ENCODE peak calls at places on chromosomes 1 and 21, in six cellular contexts. F is OCI-LY7, T is hepatocyte, P is MM.1S, W is neural progenitor cell, J is HCT116. V is an unnamed sample.

GRCh38 chr1:63480057-63480456 is 43.0 kb downstream of the ITGB3BP start:
- DNase-seq in F (no peak), T (no peak), P (no peak), W (no peak), J (no peak), V (no peak)

GRCh38 chr1:41672641-41673313 is 188.3 kb upstream of the EDN2 start:
- DNase-seq in F (no peak), T (no peak), P (no peak), W (no peak), J (no peak), V (no peak)

GRCh38 chr1:115314765-115315164 is 23.3 kb downstream of the NGF start:
- DNase-seq in F (no peak), T (peak), P (no peak), W (no peak), J (no peak), V (peak)

GRCh38 chr1:205678286-205679111 is 1.8 kb downstream of the SLC45A3 start:
- DNase-seq in F (no peak), T (peak), P (no peak), W (no peak), J (no peak), V (no peak)

GRCh38 chr1:91736999-91737615 is 148.8 kb downstream of the TGFBR3 start:
- DNase-seq in F (no peak), T (peak), P (no peak), W (peak), J (peak), V (peak)

GRCh38 chr1:239696317-239696716 is 309.9 kb downstream of the CHRM3 start:
- DNase-seq in F (no peak), T (no peak), P (no peak), W (no peak), J (no peak), V (no peak)

GRCh38 chr21:45982256-45982757 is 737 bp downstream of the COL6A1 start:
- DNase-seq in F (no peak), T (peak), P (no peak), W (peak), J (no peak), V (no peak)

GRCh38 chr1:160797861-160798273 is 1.9 kb downstream of the LY9 start:
- DNase-seq in F (peak), T (no peak), P (peak), W (no peak), J (no peak), V (no peak)

GRCh38 chr1:223730471-223730870 is 18.1 kb downstream of the CAPN2 start:
- DNase-seq in F (no peak), T (no peak), P (no peak), W (no peak), J (no peak), V (peak)

GRCh38 chr1:239914827-239915231 is 176.9 kb upstream of the FMN2 start:
- DNase-seq in F (no peak), T (no peak), P (peak), W (no peak), J (no peak), V (peak)

GRCh38 chr21:41570791-41571355 is 62.9 kb upstream of the TMPRSS2 start:
- DNase-seq in F (peak), T (no peak), P (peak), W (no peak), J (no peak), V (no peak)

GRCh38 chr1:190067592-190067991 is 410.1 kb downstream of the BRINP3 start:
- DNase-seq in F (no peak), T (peak), P (no peak), W (no peak), J (no peak), V (no peak)

GRCh38 chr1:110606784-110607662 is 865 bp upstream of the KCNA2 start:
- DNase-seq in F (no peak), T (peak), P (no peak), W (peak), J (no peak), V (peak)

GRCh38 chr1:183101081-183101480 is 77.9 kb downstream of the LAMC1 start:
- DNase-seq in F (no peak), T (peak), P (no peak), W (no peak), J (no peak), V (no peak)

GRCh38 chr1:161069731-161070270 is at the start of gene ARHGAP30:
- DNase-seq in F (peak), T (no peak), P (peak), W (no peak), J (no peak), V (peak)

GRCh38 chr21:39097335-39097861 is 85.9 kb downstream of the PSMG1 start:
- DNase-seq in F (no peak), T (no peak), P (no peak), W (no peak), J (no peak), V (no peak)

GRCh38 chr1:47761974-47762373 is 235.2 kb downstream of the TRABD2B start:
- DNase-seq in F (no peak), T (no peak), P (no peak), W (no peak), J (no peak), V (no peak)

GRCh38 chr1:13965770-13966398 is 265.9 kb downstream of the PRDM2 start:
- DNase-seq in F (peak), T (peak), P (peak), W (peak), J (peak), V (peak)

GRCh38 chr1:31905093-31905509 is 33.1 kb downstream of the PTP4A2 start:
- DNase-seq in F (no peak), T (no peak), P (no peak), W (no peak), J (no peak), V (no peak)

GRCh38 chr1:27522860-27523665 is 33.1 kb upstream of the WASF2 start:
- DNase-seq in F (peak), T (peak), P (no peak), W (peak), J (no peak), V (peak)

GRCh38 chr1:25623007-25623406 is 6.4 kb downstream of the MAN1C1 start:
- DNase-seq in F (no peak), T (no peak), P (no peak), W (no peak), J (no peak), V (no peak)

GRCh38 chr21:26969971-26970725 is 3.3 kb upstream of the ADAMTS5 start:
- DNase-seq in F (no peak), T (no peak), P (no peak), W (no peak), J (no peak), V (no peak)

GRCh38 chr1:160407819-160408801 is 7.7 kb downstream of the VANGL2 start:
- DNase-seq in F (no peak), T (no peak), P (no peak), W (no peak), J (peak), V (no peak)

GRCh38 chr1:19397217-19397945 is 85.3 kb downstream of the SLC66A1 start:
- DNase-seq in F (no peak), T (no peak), P (no peak), W (no peak), J (no peak), V (no peak)

GRCh38 chr1:53584446-53585102 is 125.4 kb downstream of the DMRTB1 start:
- DNase-seq in F (peak), T (no peak), P (no peak), W (no peak), J (no peak), V (no peak)

GRCh38 chr1:170730443-170730842 is 66.5 kb downstream of the PRRX1 start:
- DNase-seq in F (no peak), T (no peak), P (no peak), W (no peak), J (no peak), V (no peak)

GRCh38 chr1:86938450-86938849 is 24.0 kb downstream of the HS2ST1 start:
- DNase-seq in F (no peak), T (no peak), P (no peak), W (no peak), J (no peak), V (no peak)

GRCh38 chr1:53642215-53642555 is 96.8 kb downstream of the GLIS1 start:
- DNase-seq in F (no peak), T (no peak), P (no peak), W (no peak), J (no peak), V (no peak)

GRCh38 chr1:197001828-197002227 is 24.5 kb downstream of the CFHR5 start:
- DNase-seq in F (no peak), T (no peak), P (no peak), W (no peak), J (no peak), V (no peak)

GRCh38 chr1:115452600-115453329 is 114.7 kb upstream of the NGF start:
- DNase-seq in F (no peak), T (no peak), P (no peak), W (no peak), J (no peak), V (no peak)

GRCh38 chr1:31828926-31829690 is 13.3 kb upstream of the SPOCD1 start:
- DNase-seq in F (peak), T (no peak), P (no peak), W (no peak), J (no peak), V (no peak)

GRCh38 chr21:43290529-43291346 is 121.9 kb downstream of the CRYAA start:
- DNase-seq in F (peak), T (no peak), P (peak), W (peak), J (no peak), V (no peak)

GRCh38 chr1:183272390-183272801 is 86.3 kb downstream of the LAMC2 start:
- DNase-seq in F (no peak), T (no peak), P (no peak), W (no peak), J (no peak), V (no peak)

GRCh38 chr1:180301135-180301737 is 71.2 kb downstream of the LHX4 start:
- DNase-seq in F (no peak), T (no peak), P (no peak), W (no peak), J (no peak), V (no peak)

GRCh38 chr1:116874622-116875277 is 35.0 kb upstream of the PTGFRN start:
- DNase-seq in F (no peak), T (no peak), P (no peak), W (no peak), J (no peak), V (no peak)

GRCh38 chr1:206816390-206817287 is 44.3 kb upstream of the IL10 start:
- DNase-seq in F (no peak), T (peak), P (peak), W (no peak), J (no peak), V (no peak)

GRCh38 chr1:29584816-29585600 is 348.7 kb downstream of the PTPRU start:
- DNase-seq in F (no peak), T (no peak), P (no peak), W (no peak), J (no peak), V (no peak)

GRCh38 chr1:75615664-75616435 is 4.9 kb upstream of the SLC44A5 start:
- DNase-seq in F (no peak), T (peak), P (peak), W (peak), J (no peak), V (peak)

GRCh38 chr1:43938383-43938782 is 4.8 kb downstream of the ARTN start:
- DNase-seq in F (no peak), T (no peak), P (no peak), W (no peak), J (no peak), V (no peak)

GRCh38 chr1:43934986-43935324 is 1.4 kb downstream of the ARTN start:
- DNase-seq in F (no peak), T (no peak), P (no peak), W (no peak), J (no peak), V (no peak)

GRCh38 chr1:43935711-43936427 is 2.3 kb downstream of the ARTN start:
- DNase-seq in F (no peak), T (peak), P (no peak), W (no peak), J (no peak), V (peak)

GRCh38 chr1:43937179-43937865 is 3.7 kb downstream of the ARTN start:
- DNase-seq in F (no peak), T (no peak), P (no peak), W (no peak), J (no peak), V (no peak)

GRCh38 chr1:43936470-43937151 is 3.0 kb downstream of the ARTN start:
- DNase-seq in F (no peak), T (peak), P (no peak), W (peak), J (no peak), V (peak)
- TF ChIP-seq EZH2phosphoT487 in F (no peak), T (no peak), P (no peak), W (no peak), J (no peak), V (no peak)

DNA sequence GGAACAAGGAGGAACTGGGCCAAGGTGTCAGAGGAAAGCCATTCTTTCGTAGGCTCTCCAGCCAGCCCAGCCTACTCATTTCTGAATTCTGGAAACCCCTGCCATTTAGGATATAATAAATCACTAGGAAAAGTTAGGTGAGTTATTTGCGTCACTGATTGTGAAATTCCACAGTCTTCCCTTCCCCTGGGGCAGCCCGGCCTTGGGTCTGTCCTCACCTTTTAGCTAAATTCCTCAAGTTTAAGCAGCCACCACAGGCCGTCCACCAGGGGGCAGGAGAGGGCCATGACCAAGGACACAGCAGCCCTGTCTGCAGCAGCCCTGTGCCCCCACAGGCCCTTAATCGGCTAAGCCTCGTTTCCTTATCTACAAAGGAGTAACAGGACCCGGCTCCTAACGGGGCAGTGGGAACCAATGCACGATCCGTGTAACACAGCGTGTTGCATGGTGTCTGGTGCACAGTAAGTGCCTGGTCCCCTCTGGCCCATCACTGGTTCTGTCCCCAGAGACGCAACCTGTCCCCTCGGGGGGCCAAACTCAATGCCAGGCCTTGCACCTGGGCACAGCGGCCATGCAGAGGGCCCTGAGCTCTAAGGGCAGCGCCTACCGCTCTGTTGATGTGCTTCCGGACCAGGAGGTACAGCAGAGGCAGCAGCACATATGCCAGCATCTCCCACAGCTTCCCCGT is 18.1 kb downstream of the GPR157 start:
- DNase-seq in F (peak), T (peak), P (peak), W (peak), J (peak), V (peak)
- TF ChIP-seq CTCF in F (peak), T (peak), P (peak), W (peak), J (peak), V (peak)

GRCh38 chr1:109389638-109390341 is 7.9 kb downstream of the SORT1 start:
- DNase-seq in F (no peak), T (no peak), P (no peak), W (no peak), J (no peak), V (no peak)
- H3K4me3 ChIP-seq in F (peak), T (no peak), P (no peak), W (no peak), J (no peak), V (no peak)

GRCh38 chr1:65992160-65993046 is 199.7 kb downstream of the PDE4B start:
- DNase-seq in F (no peak), T (peak), P (no peak), W (peak), J (no peak), V (peak)
- TF ChIP-seq EZH2phosphoT487 in F (no peak), T (no peak), P (no peak), W (no peak), J (no peak), V (no peak)

GRCh38 chr1:198595765-198596164 is 43.1 kb upstream of the PTPRC start:
- DNase-seq in F (peak), T (no peak), P (no peak), W (no peak), J (no peak), V (no peak)

GRCh38 chr1:198597690-198598430 is 41.0 kb upstream of the PTPRC start:
- DNase-seq in F (peak), T (no peak), P (no peak), W (no peak), J (no peak), V (no peak)

GRCh38 chr1:198599749-198600148 is 39.1 kb upstream of the PTPRC start:
- DNase-seq in F (peak), T (no peak), P (no peak), W (no peak), J (no peak), V (no peak)

GRCh38 chr1:198600906-198601305 is 37.9 kb upstream of the PTPRC start:
- DNase-seq in F (no peak), T (no peak), P (no peak), W (no peak), J (no peak), V (peak)

DNA sequence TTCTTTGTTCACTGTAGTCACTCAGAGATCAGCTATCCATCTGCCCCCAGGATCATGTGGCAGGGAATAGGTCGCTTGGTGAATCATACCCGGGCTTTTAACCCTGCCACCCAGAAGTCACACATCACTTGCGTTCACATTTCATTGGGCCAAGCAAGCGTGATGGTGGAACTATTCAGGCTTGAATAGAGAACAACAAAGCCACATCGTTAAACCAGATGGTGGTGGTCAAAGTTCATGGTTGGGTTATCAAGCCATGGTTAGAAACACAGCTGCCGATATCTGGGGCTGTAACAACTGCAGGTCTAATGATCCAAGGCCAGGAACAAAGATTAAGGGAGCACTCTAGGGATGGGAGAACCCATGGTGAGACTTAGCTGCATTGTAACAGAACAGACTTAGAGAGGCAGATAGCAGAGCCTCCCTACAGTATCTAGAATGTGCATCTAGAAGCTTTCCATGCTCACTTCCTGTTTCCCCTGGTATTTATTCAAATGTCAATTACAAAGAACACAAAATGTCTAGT is 40.0 kb upstream of the PTPRC start:
- DNase-seq in F (peak), T (no peak), P (no peak), W (no peak), J (no peak), V (no peak)
- TF ChIP-seq CTCF in F (peak), T (no peak), P (no peak), W (no peak), J (no peak), V (no peak)

GRCh38 chr21:31873275-31873695 is 465 bp downstream of the HUNK start:
- DNase-seq in F (no peak), T (peak), P (peak), W (peak), J (no peak), V (peak)
- H3K4me3 ChIP-seq in F (peak), T (peak), P (peak), W (peak), J (no peak), V (peak)

DNA sequence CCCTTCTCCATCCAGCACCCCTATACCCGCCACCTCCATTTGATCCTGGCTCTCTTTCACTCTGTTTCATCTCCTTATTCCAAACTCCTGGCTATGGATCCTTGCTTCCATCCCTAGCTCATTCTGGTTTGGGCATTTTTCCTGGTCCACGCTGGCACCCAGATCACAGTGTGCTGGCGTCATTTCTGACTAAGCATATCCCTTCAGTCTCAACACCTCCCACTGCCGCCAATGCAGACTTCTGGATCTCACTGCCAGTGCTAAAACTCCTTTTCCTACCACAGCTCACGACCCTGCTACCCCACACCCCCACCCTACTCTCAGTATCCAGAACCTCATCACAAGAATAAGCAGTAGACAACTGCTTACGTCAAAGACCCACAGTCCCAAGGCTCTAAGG is 16.3 kb downstream of the SEC16B start:
- DNase-seq in F (no peak), T (no peak), P (no peak), W (no peak), J (no peak), V (no peak)
- TF ChIP-seq EZH2phosphoT487 in F (no peak), T (no peak), P (no peak), W (no peak), J (no peak), V (no peak)